ENCODE peak calls at places on chromosome 19, in four cellular contexts. E, N, F and B are unnamed samples.

GRCh38 chr19:35357867-35358573 is at the start of gene FFAR3:
- DNase-seq in E (no peak), N (no peak), F (peak; percentile 29), B (no peak)

GRCh38 chr19:42176649-42176989 is 40.9 kb downstream of the DEDD2 start:
- DNase-seq in E (peak; percentile 76), N (no peak), F (no peak), B (no peak)

GRCh38 chr19:3519126-3519525 is 13.0 kb downstream of the FZR1 start:
- DNase-seq in E (no peak), N (no peak), F (no peak), B (no peak)

GRCh38 chr19:37763488-37763887 is 15.9 kb downstream of the ZNF573 start:
- DNase-seq in E (no peak), N (no peak), F (no peak), B (no peak)

GRCh38 chr19:8250596-8250995 is 41.4 kb downstream of the CERS4 start:
- DNase-seq in E (no peak), N (no peak), F (no peak), B (no peak)

GRCh38 chr19:18807861-18808331 is 16.8 kb upstream of the COMP start:
- DNase-seq in E (no peak), N (no peak), F (no peak), B (no peak)

GRCh38 chr19:6590458-6591319 is at the start of gene CD70:
- DNase-seq in E (peak; percentile 80), N (peak; percentile 40), F (no peak), B (no peak)

GRCh38 chr19:48396010-48396870 is 2.8 kb downstream of the GRIN2D start:
- DNase-seq in E (peak; percentile 41), N (no peak), F (no peak), B (no peak)

GRCh38 chr19:35115538-35115951 is at the start of gene FXYD3:
- DNase-seq in E (no peak), N (peak; percentile 84), F (no peak), B (no peak)

GRCh38 chr19:30653646-30654386 is 281.6 kb downstream of the ZNF536 start:
- DNase-seq in E (no peak), N (no peak), F (no peak), B (no peak)

GRCh38 chr19:35879770-35880317 is 11.5 kb downstream of the APLP1 start:
- DNase-seq in E (peak; percentile 98), N (peak; percentile 92), F (peak; percentile 91), B (peak; percentile 89)

GRCh38 chr19:13153627-13154240 is 3.5 kb downstream of the IER2 start:
- DNase-seq in E (no peak), N (peak; percentile 68), F (no peak), B (no peak)

GRCh38 chr19:3357362-3357730 is 9.0 kb upstream of the NFIC start:
- DNase-seq in E (no peak), N (no peak), F (no peak), B (no peak)

GRCh38 chr19:4897146-4897545 is 5.5 kb downstream of the ARRDC5 start:
- DNase-seq in E (no peak), N (no peak), F (no peak), B (no peak)

GRCh38 chr19:19591133-19591825 is 27.2 kb downstream of the PBX4 start:
- DNase-seq in E (peak; percentile 34), N (no peak), F (no peak), B (peak; percentile 60)

GRCh38 chr19:41366089-41366488 is 2.1 kb upstream of the B9D2 start:
- DNase-seq in E (no peak), N (no peak), F (no peak), B (no peak)

GRCh38 chr19:42352216-42352892 is 26.9 kb downstream of the MEGF8 start:
- DNase-seq in E (peak; percentile 14), N (no peak), F (no peak), B (no peak)

GRCh38 chr19:16462757-16463250 is 9.0 kb downstream of the EPS15L1 start:
- DNase-seq in E (no peak), N (no peak), F (no peak), B (no peak)
- H3K4me1 ChIP-seq in E (peaks cover 9% of the 10 kb centered on the region), N (peaks cover 22% of the 10 kb centered on the region), F (peaks cover 57% of the 10 kb centered on the region), B (peaks cover 27% of the 10 kb centered on the region)

GRCh38 chr19:55528030-55528801 is 8.7 kb downstream of the SBK2 start:
- DNase-seq in E (no peak), N (no peak), F (no peak), B (no peak)
- TF ChIP-seq CTCF in E (no peak), N (no peak), F (no peak), B (no peak)

GRCh38 chr19:46351241-46352041 is 4.6 kb downstream of the PPP5C start:
- DNase-seq in E (no peak), N (peak; percentile 53), F (no peak), B (peak; percentile 83)
- H3K4me1 ChIP-seq in E (peaks cover 6% of the 10 kb centered on the region), N (peaks cover 42% of the 10 kb centered on the region), F (peaks cover 66% of the 10 kb centered on the region), B (peaks cover 33% of the 10 kb centered on the region)

DNA sequence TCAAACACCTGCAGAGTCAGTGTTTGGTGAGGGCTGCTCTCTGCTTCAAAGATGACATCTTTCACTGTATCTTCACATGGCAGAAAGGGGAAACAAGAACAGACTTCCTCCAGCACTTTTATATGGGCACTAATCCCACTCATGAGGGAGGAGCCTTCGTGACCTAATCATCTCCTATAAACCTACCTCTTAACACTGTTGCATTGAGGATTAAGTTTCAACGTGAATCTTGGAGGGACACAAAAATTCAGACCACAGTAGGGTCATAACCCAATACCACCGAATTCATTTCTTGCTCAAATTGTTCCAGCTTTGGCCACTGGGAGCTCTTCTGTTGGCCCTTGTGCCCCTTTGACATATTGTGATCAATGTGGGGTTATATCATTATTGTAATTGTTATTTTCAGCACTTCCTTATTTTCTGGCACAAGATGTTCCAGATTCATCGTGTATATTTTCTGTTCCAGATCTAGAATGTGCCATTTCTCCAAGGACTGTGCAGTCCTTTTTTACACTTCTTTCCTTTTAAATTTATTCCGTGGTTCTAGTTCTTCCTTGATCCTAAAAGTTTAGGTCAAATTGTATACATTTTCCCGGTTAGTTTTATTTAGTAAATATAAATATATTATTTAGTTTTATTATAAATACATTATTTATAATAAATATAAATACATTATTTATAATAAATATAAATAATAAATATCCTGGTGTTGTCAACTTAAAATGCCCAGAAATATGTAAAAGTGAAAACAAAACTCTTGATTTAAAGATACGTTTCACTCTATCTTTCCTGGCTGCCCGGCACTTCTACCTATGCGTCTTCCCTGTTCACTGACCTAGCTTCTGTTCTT is 35.5 kb upstream of the IGFL4 start:
- DNase-seq in E (no peak), N (no peak), F (no peak), B (no peak)
- TF ChIP-seq CTCF in E (peak; percentile 34), N (no peak), F (no peak), B (no peak)